ENCODE peak calls at places on chromosomes 5 and 9, in four cellular contexts. One of them, this sample, is unnamed.

GRCh38 chr5:119368238-119368630 is 12.4 kb downstream of the TNFAIP8 start:
- DNase-seq in nephron progenitor cell: no peak
- DNase-seq in body of pancreas: no peak
- DNase-seq in mucosa of descending colon: no peak
- DNase-seq in this sample: no peak

GRCh38 chr5:154714271-154714986 is 40.7 kb upstream of the LARP1 start:
- DNase-seq in nephron progenitor cell: no peak
- DNase-seq in body of pancreas: peak; percentile 23
- DNase-seq in mucosa of descending colon: peak; percentile 37
- DNase-seq in this sample: no peak

GRCh38 chr5:128681096-128681495 is 143.1 kb upstream of the FBN2 start:
- DNase-seq in mucosa of descending colon: no peak
- DNase-seq in nephron progenitor cell: no peak
- DNase-seq in body of pancreas: no peak
- DNase-seq in this sample: no peak

GRCh38 chr5:172540099-172540870 is 86.0 kb upstream of the SH3PXD2B start:
- DNase-seq in mucosa of descending colon: no peak
- DNase-seq in nephron progenitor cell: no peak
- DNase-seq in body of pancreas: no peak
- DNase-seq in this sample: no peak

GRCh38 chr5:72325566-72326297 is 5.6 kb downstream of the PTCD2 start:
- DNase-seq in mucosa of descending colon: no peak
- DNase-seq in nephron progenitor cell: no peak
- DNase-seq in body of pancreas: no peak
- DNase-seq in this sample: no peak

GRCh38 chr5:108661590-108662219 is 86.0 kb upstream of the FER start:
- DNase-seq in nephron progenitor cell: no peak
- DNase-seq in mucosa of descending colon: no peak
- DNase-seq in body of pancreas: no peak
- DNase-seq in this sample: peak; percentile 95

GRCh38 chr5:132261881-132262845 is 4.7 kb downstream of the PDLIM4 start:
- DNase-seq in mucosa of descending colon: no peak
- DNase-seq in nephron progenitor cell: no peak
- DNase-seq in body of pancreas: no peak
- DNase-seq in this sample: no peak

GRCh38 chr9:13064676-13065075 is 214.8 kb downstream of the MPDZ start:
- DNase-seq in nephron progenitor cell: no peak
- DNase-seq in body of pancreas: no peak
- DNase-seq in mucosa of descending colon: no peak
- DNase-seq in this sample: no peak

GRCh38 chr9:28264368-28264767 is 691.1 kb upstream of the C9orf72 start:
- DNase-seq in mucosa of descending colon: no peak
- DNase-seq in nephron progenitor cell: no peak
- DNase-seq in body of pancreas: no peak
- DNase-seq in this sample: no peak

GRCh38 chr9:136328011-136328621 is 777 bp downstream of the GPSM1 start:
- DNase-seq in nephron progenitor cell: no peak
- DNase-seq in body of pancreas: peak; percentile 55
- DNase-seq in mucosa of descending colon: no peak
- DNase-seq in this sample: no peak

GRCh38 chr9:99015890-99016289 is 72.2 kb downstream of the COL15A1 start:
- DNase-seq in mucosa of descending colon: no peak
- DNase-seq in nephron progenitor cell: no peak
- DNase-seq in body of pancreas: no peak
- DNase-seq in this sample: no peak

GRCh38 chr9:22548625-22549024 is 102.0 kb downstream of the DMRTA1 start:
- DNase-seq in body of pancreas: no peak
- DNase-seq in mucosa of descending colon: no peak
- DNase-seq in nephron progenitor cell: no peak
- DNase-seq in this sample: no peak

GRCh38 chr9:90024419-90024818 is 419.6 kb downstream of the GADD45G start:
- DNase-seq in nephron progenitor cell: no peak
- DNase-seq in body of pancreas: no peak
- DNase-seq in mucosa of descending colon: no peak
- DNase-seq in this sample: no peak

GRCh38 chr9:98415782-98416181 is 160.3 kb upstream of the TBC1D2 start:
- DNase-seq in mucosa of descending colon: no peak
- DNase-seq in nephron progenitor cell: no peak
- DNase-seq in body of pancreas: no peak
- DNase-seq in this sample: no peak

GRCh38 chr9:18115131-18115530 is 358.8 kb upstream of the ADAMTSL1 start:
- DNase-seq in body of pancreas: no peak
- DNase-seq in nephron progenitor cell: no peak
- DNase-seq in mucosa of descending colon: no peak
- DNase-seq in this sample: no peak

GRCh38 chr5:120550358-120550757 is 86.3 kb downstream of the PRR16 start:
- DNase-seq in mucosa of descending colon: no peak
- DNase-seq in nephron progenitor cell: no peak
- DNase-seq in body of pancreas: no peak
- DNase-seq in this sample: no peak

GRCh38 chr9:79569814-79570448 is 1.8 kb upstream of the TLE4 start:
- DNase-seq in body of pancreas: no peak
- DNase-seq in nephron progenitor cell: no peak
- DNase-seq in mucosa of descending colon: no peak
- DNase-seq in this sample: no peak

GRCh38 chr5:100697970-100698369 is 162.8 kb downstream of the FAM174A start:
- DNase-seq in mucosa of descending colon: no peak
- DNase-seq in nephron progenitor cell: no peak
- DNase-seq in body of pancreas: no peak
- DNase-seq in this sample: no peak
- TF ChIP-seq CTCF in mucosa of descending colon: no peak
- TF ChIP-seq CTCF in nephron progenitor cell: peak; percentile 34
- TF ChIP-seq CTCF in body of pancreas: no peak
- TF ChIP-seq CTCF in this sample: peak; percentile 8

GRCh38 chr5:133347039-133347438 is 265.3 kb downstream of the FSTL4 start:
- DNase-seq in nephron progenitor cell: no peak
- DNase-seq in mucosa of descending colon: no peak
- DNase-seq in body of pancreas: no peak
- DNase-seq in this sample: no peak
- TF ChIP-seq CTCF in nephron progenitor cell: no peak
- TF ChIP-seq CTCF in mucosa of descending colon: no peak
- TF ChIP-seq CTCF in body of pancreas: no peak
- TF ChIP-seq CTCF in this sample: peak; percentile 43

GRCh38 chr9:71984388-71985069 is 73.1 kb downstream of the C9orf85 start:
- DNase-seq in body of pancreas: no peak
- DNase-seq in mucosa of descending colon: peak; percentile 41
- DNase-seq in nephron progenitor cell: no peak
- DNase-seq in this sample: no peak

GRCh38 chr9:71986860-71987259 is 73.6 kb downstream of the C9orf57 start:
- DNase-seq in nephron progenitor cell: no peak
- DNase-seq in body of pancreas: no peak
- DNase-seq in mucosa of descending colon: no peak
- DNase-seq in this sample: no peak

GRCh38 chr9:71987471-71988371 is 72.7 kb downstream of the C9orf57 start:
- DNase-seq in body of pancreas: no peak
- DNase-seq in nephron progenitor cell: no peak
- DNase-seq in mucosa of descending colon: no peak
- DNase-seq in this sample: no peak

GRCh38 chr9:71981944-71982343 is 70.5 kb downstream of the C9orf85 start:
- DNase-seq in mucosa of descending colon: no peak
- DNase-seq in body of pancreas: no peak
- DNase-seq in nephron progenitor cell: no peak
- DNase-seq in this sample: no peak

DNA sequence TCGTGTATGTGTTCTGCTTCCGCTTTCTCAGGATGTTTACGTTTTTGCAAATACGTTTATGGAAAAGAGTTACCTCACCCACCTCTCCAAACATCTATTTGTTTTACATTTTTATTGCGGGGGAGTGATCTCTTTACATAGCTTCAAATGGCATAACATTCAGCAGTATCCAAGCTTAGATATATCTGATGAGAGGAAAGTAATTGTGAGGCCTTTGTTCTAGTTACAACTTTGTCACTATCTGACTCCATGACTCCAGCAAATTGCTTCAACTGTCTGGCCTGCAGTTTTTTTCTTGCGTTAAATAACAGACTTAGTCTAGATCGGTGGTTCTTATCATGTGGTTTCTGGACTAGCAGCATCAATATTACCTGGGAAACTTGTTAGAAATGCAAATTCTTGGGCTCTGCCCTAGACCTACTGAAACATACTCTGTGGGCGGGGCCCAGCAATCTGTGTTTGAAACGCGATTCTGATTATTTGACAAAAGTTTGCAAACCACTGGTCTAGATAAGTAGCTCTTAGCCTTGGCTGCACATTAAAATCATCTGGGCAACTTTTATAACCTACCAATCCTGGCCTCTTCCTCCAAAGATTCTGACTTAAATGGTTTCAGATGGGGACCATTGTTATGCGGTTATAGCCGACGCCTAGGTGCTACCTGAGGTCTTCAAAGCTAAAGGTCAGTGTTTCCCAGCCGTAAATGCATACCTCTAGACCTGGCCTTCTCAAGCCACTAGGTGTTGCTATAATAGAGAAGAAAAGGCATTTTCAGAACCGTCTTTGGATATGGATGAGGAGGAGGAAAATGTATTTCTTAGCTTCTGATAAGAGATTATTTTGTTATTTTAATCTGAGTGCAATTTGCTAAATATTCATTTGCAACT is 73.9 kb downstream of the C9orf85 start:
- DNase-seq in nephron progenitor cell: no peak
- DNase-seq in mucosa of descending colon: no peak
- DNase-seq in body of pancreas: no peak
- DNase-seq in this sample: peak; percentile 26
- TF ChIP-seq CTCF in nephron progenitor cell: no peak
- TF ChIP-seq CTCF in mucosa of descending colon: no peak
- TF ChIP-seq CTCF in body of pancreas: no peak
- TF ChIP-seq CTCF in this sample: peak; percentile 34

GRCh38 chr5:111782171-111782570 is 25.2 kb upstream of the NREP start:
- DNase-seq in nephron progenitor cell: no peak
- DNase-seq in mucosa of descending colon: no peak
- DNase-seq in body of pancreas: no peak
- DNase-seq in this sample: peak; percentile 63
- TF ChIP-seq CTCF in nephron progenitor cell: no peak
- TF ChIP-seq CTCF in mucosa of descending colon: no peak
- TF ChIP-seq CTCF in body of pancreas: no peak
- TF ChIP-seq CTCF in this sample: no peak

GRCh38 chr9:71223953-71224538 is 102.6 kb upstream of the TRPM3 start:
- DNase-seq in mucosa of descending colon: no peak
- DNase-seq in nephron progenitor cell: no peak
- DNase-seq in body of pancreas: no peak
- DNase-seq in this sample: no peak
- TF ChIP-seq CTCF in mucosa of descending colon: no peak
- TF ChIP-seq CTCF in nephron progenitor cell: no peak
- TF ChIP-seq CTCF in body of pancreas: no peak
- TF ChIP-seq CTCF in this sample: no peak

DNA sequence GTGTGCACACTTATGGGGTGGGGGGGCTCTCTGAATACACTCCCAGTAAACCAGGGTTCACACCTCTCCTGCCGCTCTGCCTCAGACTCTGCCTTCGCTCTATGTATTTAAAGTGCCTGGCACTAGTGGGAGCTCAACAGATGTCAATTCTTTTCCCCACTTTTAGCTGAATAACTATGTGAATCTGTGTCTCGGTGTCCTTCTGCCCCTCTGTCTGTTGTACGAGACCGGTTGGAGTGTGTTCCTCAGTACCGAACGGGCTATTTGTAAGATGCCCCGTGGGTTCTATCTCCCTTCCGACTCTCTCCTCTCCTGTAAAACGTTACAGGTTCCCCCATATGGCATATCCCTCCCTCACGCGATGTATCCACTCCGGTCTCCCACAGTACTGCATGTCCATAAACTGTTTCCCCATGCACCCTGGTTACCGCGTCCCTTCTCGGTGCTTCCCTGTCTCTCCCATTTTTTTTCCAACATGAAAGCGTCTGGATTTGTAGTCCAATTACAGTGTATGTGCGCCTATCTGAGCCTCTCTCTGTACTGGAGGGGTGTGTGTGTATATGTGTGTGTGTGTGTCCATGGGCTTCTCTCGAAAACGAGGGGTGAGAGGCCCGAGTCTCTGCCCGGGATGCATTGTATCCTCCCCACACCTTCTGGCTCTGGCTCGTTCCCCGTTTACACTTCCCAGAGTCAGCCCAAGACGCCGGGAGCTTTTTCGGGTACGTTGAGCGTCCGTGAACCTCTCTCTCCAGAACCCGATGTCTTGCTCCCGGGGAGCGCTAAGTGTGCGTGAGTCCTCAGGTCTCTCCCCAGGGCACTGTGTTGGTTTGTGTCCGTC is 1.5 kb downstream of the ELL2 start:
- DNase-seq in body of pancreas: peak; percentile 38
- DNase-seq in mucosa of descending colon: peak; percentile 24
- DNase-seq in nephron progenitor cell: peak; percentile 4
- DNase-seq in this sample: no peak
- TF ChIP-seq CTCF in body of pancreas: no peak
- TF ChIP-seq CTCF in mucosa of descending colon: no peak
- TF ChIP-seq CTCF in nephron progenitor cell: no peak
- TF ChIP-seq CTCF in this sample: peak; percentile 36

This sample was measured in LNCaP clone FGC.